ENCODE peak calls at places on chromosome 14, in five cellular contexts. One of them, this sample, is unnamed.
A peak's percentile ranks its signal among the peaks of the same experiment; 100 is the strongest.

GRCh38 chr14:103528512-103529382 is at the start of gene TRMT61A:
- DNase-seq in HCT116: peak; percentile 62
- DNase-seq in lower lobe of right lung: peak; percentile 91
- DNase-seq in heart left ventricle: peak; percentile 92
- DNase-seq in body of pancreas: peak; percentile 96
- DNase-seq in this sample: peak; percentile 94

GRCh38 chr14:98298481-98299227 is 973.3 kb downstream of the BCL11B start:
- DNase-seq in HCT116: no peak
- DNase-seq in lower lobe of right lung: no peak
- DNase-seq in heart left ventricle: no peak
- DNase-seq in body of pancreas: no peak
- DNase-seq in this sample: no peak

GRCh38 chr14:54532111-54533012 is 22.7 kb downstream of the CGRRF1 start:
- DNase-seq in HCT116: no peak
- DNase-seq in lower lobe of right lung: no peak
- DNase-seq in heart left ventricle: no peak
- DNase-seq in body of pancreas: no peak
- DNase-seq in this sample: no peak

GRCh38 chr14:71610797-71611196 is 321.4 kb upstream of the RGS6 start:
- DNase-seq in HCT116: no peak
- DNase-seq in lower lobe of right lung: no peak
- DNase-seq in heart left ventricle: no peak
- DNase-seq in body of pancreas: no peak
- DNase-seq in this sample: no peak

GRCh38 chr14:55913324-55914035 is 204.7 kb upstream of the PELI2 start:
- DNase-seq in HCT116: no peak
- DNase-seq in lower lobe of right lung: no peak
- DNase-seq in heart left ventricle: peak; percentile 71
- DNase-seq in body of pancreas: peak; percentile 22
- DNase-seq in this sample: no peak

GRCh38 chr14:100076133-100076532 is 10.9 kb downstream of the EVL start:
- DNase-seq in HCT116: peak; percentile 15
- DNase-seq in lower lobe of right lung: peak; percentile 71
- DNase-seq in heart left ventricle: no peak
- DNase-seq in body of pancreas: peak; percentile 60
- DNase-seq in this sample: no peak

GRCh38 chr14:64417042-64417770 is 29.1 kb downstream of the MTHFD1 start:
- DNase-seq in HCT116: no peak
- DNase-seq in lower lobe of right lung: no peak
- DNase-seq in heart left ventricle: no peak
- DNase-seq in body of pancreas: no peak
- DNase-seq in this sample: no peak

GRCh38 chr14:103068351-103069073 is 11.2 kb upstream of the CDC42BPB start:
- DNase-seq in HCT116: no peak
- DNase-seq in lower lobe of right lung: no peak
- DNase-seq in heart left ventricle: no peak
- DNase-seq in body of pancreas: no peak
- DNase-seq in this sample: no peak

GRCh38 chr14:57073986-57074385 is 194.7 kb downstream of the EXOC5 start:
- DNase-seq in HCT116: no peak
- DNase-seq in lower lobe of right lung: no peak
- DNase-seq in heart left ventricle: no peak
- DNase-seq in body of pancreas: no peak
- DNase-seq in this sample: no peak

GRCh38 chr14:80364274-80364673 is 153.0 kb upstream of the DIO2 start:
- DNase-seq in HCT116: no peak
- DNase-seq in lower lobe of right lung: no peak
- DNase-seq in heart left ventricle: no peak
- DNase-seq in body of pancreas: no peak
- DNase-seq in this sample: no peak
- TF ChIP-seq CTCF in HCT116: peak; percentile 50
- TF ChIP-seq CTCF in lower lobe of right lung: no peak
- TF ChIP-seq CTCF in heart left ventricle: no peak
- TF ChIP-seq CTCF in body of pancreas: peak; percentile 52
- TF ChIP-seq CTCF in this sample: peak; percentile 50

GRCh38 chr14:62943202-62943601 is 102.1 kb downstream of the KCNH5 start:
- DNase-seq in HCT116: no peak
- DNase-seq in lower lobe of right lung: no peak
- DNase-seq in heart left ventricle: no peak
- DNase-seq in body of pancreas: no peak
- DNase-seq in this sample: no peak
- H3K4me3 ChIP-seq in HCT116: no peak overlapping the region
- H3K4me3 ChIP-seq in lower lobe of right lung: no peak overlapping the region
- H3K4me3 ChIP-seq in heart left ventricle: no peak overlapping the region
- H3K4me3 ChIP-seq in body of pancreas: no peak overlapping the region
- H3K4me3 ChIP-seq in this sample: no peak overlapping the region

GRCh38 chr14:93331375-93332031 is 1.3 kb downstream of the BTBD7 start:
- DNase-seq in HCT116: no peak
- DNase-seq in lower lobe of right lung: peak; percentile 58
- DNase-seq in heart left ventricle: peak; percentile 69
- DNase-seq in body of pancreas: peak; percentile 19
- DNase-seq in this sample: no peak

GRCh38 chr14:93332032-93332852 is 594 bp downstream of the BTBD7 start:
- DNase-seq in HCT116: no peak
- DNase-seq in lower lobe of right lung: peak; percentile 78
- DNase-seq in heart left ventricle: peak; percentile 74
- DNase-seq in body of pancreas: peak; percentile 72
- DNase-seq in this sample: no peak

GRCh38 chr14:93333631-93334095 is 827 bp upstream of the BTBD7 start:
- DNase-seq in HCT116: no peak
- DNase-seq in lower lobe of right lung: no peak
- DNase-seq in heart left ventricle: no peak
- DNase-seq in body of pancreas: no peak
- DNase-seq in this sample: no peak

GRCh38 chr14:93330609-93331000 is 2.2 kb downstream of the BTBD7 start:
- DNase-seq in HCT116: no peak
- DNase-seq in lower lobe of right lung: no peak
- DNase-seq in heart left ventricle: no peak
- DNase-seq in body of pancreas: no peak
- DNase-seq in this sample: no peak

GRCh38 chr14:93332853-93333630 is at the start of gene BTBD7:
- DNase-seq in HCT116: peak; percentile 90
- DNase-seq in lower lobe of right lung: peak; percentile 97
- DNase-seq in heart left ventricle: peak; percentile 96
- DNase-seq in body of pancreas: peak; percentile 97
- DNase-seq in this sample: peak; percentile 74
- TF ChIP-seq CTCF in HCT116: no peak
- TF ChIP-seq CTCF in lower lobe of right lung: peak; percentile 14
- TF ChIP-seq CTCF in heart left ventricle: no peak
- TF ChIP-seq CTCF in body of pancreas: peak; percentile 41
- TF ChIP-seq CTCF in this sample: peak; percentile 20

GRCh38 chr14:74414380-74414779 is 11.6 kb downstream of the SYNDIG1L start:
- DNase-seq in HCT116: no peak
- DNase-seq in lower lobe of right lung: no peak
- DNase-seq in heart left ventricle: no peak
- DNase-seq in body of pancreas: no peak
- DNase-seq in this sample: no peak

GRCh38 chr14:74412753-74413152 is 13.3 kb downstream of the SYNDIG1L start:
- DNase-seq in HCT116: no peak
- DNase-seq in lower lobe of right lung: no peak
- DNase-seq in heart left ventricle: no peak
- DNase-seq in body of pancreas: no peak
- DNase-seq in this sample: no peak

GRCh38 chr14:74414793-74415437 is 11.1 kb downstream of the SYNDIG1L start:
- DNase-seq in HCT116: no peak
- DNase-seq in lower lobe of right lung: no peak
- DNase-seq in heart left ventricle: no peak
- DNase-seq in body of pancreas: no peak
- DNase-seq in this sample: no peak

GRCh38 chr14:74411671-74412070 is 14.3 kb downstream of the SYNDIG1L start:
- DNase-seq in HCT116: no peak
- DNase-seq in lower lobe of right lung: no peak
- DNase-seq in heart left ventricle: no peak
- DNase-seq in body of pancreas: no peak
- DNase-seq in this sample: no peak

GRCh38 chr14:74413622-74414021 is 12.4 kb downstream of the SYNDIG1L start:
- DNase-seq in HCT116: no peak
- DNase-seq in lower lobe of right lung: no peak
- DNase-seq in heart left ventricle: no peak
- DNase-seq in body of pancreas: no peak
- DNase-seq in this sample: no peak
- H3K4me3 ChIP-seq in HCT116: no peak overlapping the region
- H3K4me3 ChIP-seq in lower lobe of right lung: no peak overlapping the region
- H3K4me3 ChIP-seq in heart left ventricle: no peak overlapping the region
- H3K4me3 ChIP-seq in body of pancreas: no peak overlapping the region
- H3K4me3 ChIP-seq in this sample: no peak overlapping the region

GRCh38 chr14:76564471-76565119 is 188.7 kb downstream of the ESRRB start:
- DNase-seq in HCT116: peak; percentile 49
- DNase-seq in lower lobe of right lung: no peak
- DNase-seq in heart left ventricle: no peak
- DNase-seq in body of pancreas: no peak
- DNase-seq in this sample: no peak
- TF ChIP-seq CTCF in HCT116: peak; percentile 41
- TF ChIP-seq CTCF in lower lobe of right lung: no peak
- TF ChIP-seq CTCF in heart left ventricle: no peak
- TF ChIP-seq CTCF in body of pancreas: no peak
- TF ChIP-seq CTCF in this sample: peak; percentile 16

DNA sequence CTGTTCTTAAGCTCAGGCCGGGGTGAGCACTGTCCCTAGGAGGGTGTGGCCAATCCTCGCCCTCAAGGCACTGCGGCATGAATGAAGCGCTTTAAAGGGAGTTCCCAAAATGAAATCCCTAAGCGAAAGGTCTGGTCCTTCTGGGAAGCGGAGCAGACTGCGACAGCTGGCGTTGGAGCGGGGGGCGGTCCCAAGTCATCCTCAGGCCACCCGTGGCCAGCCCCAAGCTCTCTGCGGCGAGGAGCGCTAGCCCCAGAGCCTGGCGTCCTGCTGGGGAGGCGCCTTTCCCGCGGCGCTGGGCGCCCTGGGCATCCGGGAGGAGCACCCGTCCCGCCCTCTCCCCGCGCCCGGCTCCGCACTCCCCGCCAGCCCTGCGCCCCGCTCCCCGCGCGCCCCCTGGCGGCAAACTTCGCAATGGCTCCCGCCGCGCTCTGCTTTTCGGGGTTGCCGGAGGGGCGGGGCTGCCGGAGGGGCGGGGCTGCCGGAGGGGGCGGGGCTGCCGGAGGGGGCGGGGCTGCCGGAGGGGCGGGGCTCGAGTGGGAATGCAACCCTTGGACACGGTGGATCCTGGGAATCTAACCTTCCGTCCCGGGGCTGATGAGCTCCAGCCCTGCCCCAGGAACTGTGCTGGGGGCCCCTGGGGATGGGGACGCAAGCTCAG is 25.4 kb downstream of the ZBTB42 start:
- DNase-seq in HCT116: peak; percentile 47
- DNase-seq in lower lobe of right lung: peak; percentile 93
- DNase-seq in heart left ventricle: peak; percentile 91
- DNase-seq in body of pancreas: peak; percentile 88
- DNase-seq in this sample: no peak
- H3K4me3 ChIP-seq in HCT116: peak overlapping the region; percentile 62
- H3K4me3 ChIP-seq in lower lobe of right lung: peak overlapping the region; percentile 72
- H3K4me3 ChIP-seq in heart left ventricle: peak overlapping the region; percentile 73
- H3K4me3 ChIP-seq in body of pancreas: peak overlapping the region; percentile 48
- H3K4me3 ChIP-seq in this sample: peak overlapping the region; percentile 52

DNA sequence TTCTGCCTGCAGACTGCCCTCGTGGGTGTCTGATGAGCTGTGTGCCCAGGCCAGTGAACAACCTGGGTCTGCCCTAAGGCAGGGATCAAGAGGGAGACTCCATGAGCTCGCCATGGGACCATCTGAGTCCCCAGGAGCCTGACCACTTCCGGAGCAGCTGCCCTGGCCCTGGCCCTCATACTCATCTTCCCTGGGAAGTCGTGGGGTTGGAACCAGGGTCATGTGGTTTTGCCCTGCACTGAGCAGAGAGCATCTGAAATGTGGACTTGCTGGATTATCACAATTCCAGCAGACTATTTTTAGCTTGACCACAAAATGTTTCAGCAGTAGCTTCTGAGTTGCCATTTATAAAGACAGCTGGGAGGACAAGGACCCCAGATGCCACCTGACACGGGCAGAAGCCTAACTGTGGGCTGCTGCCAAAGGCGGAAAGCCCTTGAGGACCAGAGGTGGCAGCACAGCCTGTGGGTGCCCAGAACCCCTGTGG is 6.7 kb downstream of the BTBD6 start:
- DNase-seq in HCT116: no peak
- DNase-seq in lower lobe of right lung: no peak
- DNase-seq in heart left ventricle: no peak
- DNase-seq in body of pancreas: no peak
- DNase-seq in this sample: no peak
- TF ChIP-seq CTCF in HCT116: no peak
- TF ChIP-seq CTCF in lower lobe of right lung: no peak
- TF ChIP-seq CTCF in heart left ventricle: no peak
- TF ChIP-seq CTCF in body of pancreas: no peak
- TF ChIP-seq CTCF in this sample: no peak

This sample was measured in LNCaP clone FGC.